ENCODE peak calls at places on chromosomes 4 and X, in nine cellular contexts. Z, H, N, W, D, P, G, K and F are unnamed samples.

GRCh38 chrX:106802388-106803275 is at the start of gene TBC1D8B:
- DNase-seq in H (peak), P (peak), D (peak), G (peak), W (peak), K (peak), N (peak), Z (peak), F (peak)

GRCh38 chrX:3757510-3758025 is 44.1 kb upstream of the PRKX start:
- DNase-seq in P (no peak), N (no peak), G (no peak), Z (no peak), K (no peak), D (no peak), H (no peak), W (no peak), F (no peak)

GRCh38 chrX:370963-371745 is 15.6 kb downstream of the PPP2R3B start:
- DNase-seq in G (no peak), N (no peak), Z (no peak), H (no peak), W (no peak), D (no peak), K (no peak), P (no peak), F (no peak)

GRCh38 chrX:25007059-25008053 is 8.4 kb downstream of the ARX start:
- DNase-seq in G (no peak), K (no peak), P (no peak), Z (no peak), N (no peak), W (no peak), D (no peak), H (no peak), F (no peak)

GRCh38 chrX:24341795-24342194 is 18.6 kb upstream of the SUPT20HL1 start:
- DNase-seq in W (no peak), Z (peak), P (no peak), K (peak), H (peak), N (peak), D (peak), G (no peak), F (no peak)

GRCh38 chr4:150181536-150181935 is 103.3 kb downstream of the DCLK2 start:
- DNase-seq in Z (peak), K (no peak), N (no peak), P (no peak), D (peak), G (no peak), W (no peak), H (peak), F (no peak)

GRCh38 chr4:124537971-124538370 is 174.6 kb downstream of the ANKRD50 start:
- DNase-seq in G (no peak), H (no peak), W (no peak), Z (no peak), N (no peak), P (no peak), K (no peak), D (no peak), F (no peak)

GRCh38 chr4:124970011-124970410 is 257.5 kb upstream of the ANKRD50 start:
- DNase-seq in D (peak), W (no peak), G (no peak), Z (peak), K (no peak), N (no peak), H (peak), P (no peak), F (no peak)